ENCODE peak calls at places on chromosomes 16 and 17, in eight cellular contexts. C, J, V, N, U, X, R and P are unnamed samples.

GRCh38 chr16:64952177-64952576 is 169.7 kb downstream of the CDH11 start:
- DNase-seq in C (no peak), J (no peak), V (peak), N (no peak), U (no peak), X (no peak), R (no peak), P (no peak)

GRCh38 chr17:47708864-47709541 is 15.0 kb downstream of the TBKBP1 start:
- DNase-seq in C (peak), J (no peak), V (no peak), N (no peak), U (peak), X (no peak), R (peak), P (no peak)

GRCh38 chr17:78802008-78802407 is 19.9 kb upstream of the CYTH1 start:
- DNase-seq in C (no peak), J (no peak), V (no peak), N (no peak), U (no peak), X (no peak), R (peak), P (no peak)

GRCh38 chr16:70768205-70768580 is 32.8 kb downstream of the VAC14 start:
- DNase-seq in C (no peak), J (no peak), V (no peak), N (no peak), U (no peak), X (no peak), R (no peak), P (no peak)

GRCh38 chr17:45895304-45895968 is 1.1 kb downstream of the MAPT start:
- DNase-seq in C (no peak), J (no peak), V (peak), N (peak), U (peak), X (peak), R (peak), P (peak)

GRCh38 chr16:1655909-1656807 is 21.9 kb upstream of the JPT2 start:
- DNase-seq in C (no peak), J (no peak), V (no peak), N (no peak), U (no peak), X (no peak), R (no peak), P (no peak)

GRCh38 chr16:87212026-87212425 is 105.2 kb downstream of the C16orf95 start:
- DNase-seq in C (no peak), J (no peak), V (peak), N (no peak), U (no peak), X (no peak), R (no peak), P (no peak)

GRCh38 chr17:68514809-68515208 is 2.6 kb downstream of the PRKAR1A start:
- DNase-seq in C (no peak), J (no peak), V (peak), N (no peak), U (peak), X (no peak), R (no peak), P (no peak)

GRCh38 chr17:79943354-79944241 is 92.1 kb downstream of the TBC1D16 start:
- DNase-seq in C (peak), J (no peak), V (no peak), N (peak), U (no peak), X (no peak), R (no peak), P (no peak)

GRCh38 chr17:78272181-78272913 is 40.9 kb downstream of the TMEM235 start:
- DNase-seq in C (peak), J (no peak), V (no peak), N (peak), U (peak), X (no peak), R (no peak), P (peak)